ENCODE peak calls at places on chromosomes 16 and 17, in eight cellular contexts. Z, Y, X, E, L, R, N and K are unnamed samples.

GRCh38 chr17:50318551-50319310 is 27.2 kb upstream of the XYLT2 start:
- DNase-seq in Z (no peak), Y (no peak), X (no peak), E (no peak), L (no peak), R (no peak), N (no peak), K (no peak)

GRCh38 chr17:75394332-75394918 is 11.1 kb downstream of the GRB2 start:
- DNase-seq in Z (no peak), Y (no peak), X (no peak), E (no peak), L (no peak), R (no peak), N (peak; percentile 20), K (no peak)

GRCh38 chr17:879546-879945 is 97.4 kb downstream of the MRM3 start:
- DNase-seq in Z (peak; percentile 84), Y (no peak), X (peak; percentile 61), E (peak; percentile 56), L (peak; percentile 18), R (peak; percentile 80), N (peak; percentile 84), K (peak; percentile 86)

GRCh38 chr16:14302031-14302398 is 230.9 kb downstream of the MRTFB start:
- DNase-seq in Z (peak; percentile 82), Y (no peak), X (peak; percentile 79), E (no peak), L (no peak), R (peak; percentile 66), N (peak; percentile 69), K (peak; percentile 76)

GRCh38 chr16:22924492-22924891 is 110.5 kb downstream of the HS3ST2 start:
- DNase-seq in Z (no peak), Y (no peak), X (no peak), E (no peak), L (no peak), R (no peak), N (no peak), K (no peak)

GRCh38 chr17:80202197-80202596 is 17.9 kb downstream of the SGSH start:
- DNase-seq in Z (no peak), Y (no peak), X (no peak), E (no peak), L (no peak), R (no peak), N (no peak), K (no peak)

GRCh38 chr17:60160829-60161501 is 11.2 kb downstream of the CA4 start:
- DNase-seq in Z (no peak), Y (no peak), X (no peak), E (no peak), L (no peak), R (no peak), N (no peak), K (no peak)

GRCh38 chr16:86519649-86520316 is 9.5 kb downstream of the FOXF1 start:
- DNase-seq in Z (no peak), Y (no peak), X (peak; percentile 32), E (peak; percentile 54), L (no peak), R (peak; percentile 62), N (peak; percentile 65), K (peak; percentile 56)

GRCh38 chr17:74429604-74430384 is 2.1 kb upstream of the GPRC5C start:
- DNase-seq in Z (peak; percentile 65), Y (no peak), X (no peak), E (no peak), L (no peak), R (peak; percentile 9), N (peak; percentile 28), K (no peak)

GRCh38 chr16:72050769-72051464 is 3.4 kb upstream of the HP start:
- DNase-seq in Z (no peak), Y (no peak), X (peak; percentile 46), E (no peak), L (no peak), R (no peak), N (no peak), K (peak; percentile 75)

GRCh38 chr16:63684702-63685101 is 1437.2 kb downstream of the CDH11 start:
- DNase-seq in Z (no peak), Y (no peak), X (no peak), E (no peak), L (no peak), R (no peak), N (no peak), K (no peak)

GRCh38 chr16:81094771-81095251 is 1.4 kb downstream of the GCSH start:
- DNase-seq in Z (no peak), Y (no peak), X (peak; percentile 36), E (no peak), L (no peak), R (peak; percentile 31), N (no peak), K (no peak)

GRCh38 chr16:81095653-81095952 is 592 bp downstream of the GCSH start:
- DNase-seq in Z (no peak), Y (no peak), X (no peak), E (no peak), L (no peak), R (no peak), N (peak; percentile 2), K (no peak)

GRCh38 chr16:81096715-81097208 is 567 bp upstream of the GCSH start:
- DNase-seq in Z (no peak), Y (no peak), X (no peak), E (no peak), L (no peak), R (no peak), N (no peak), K (no peak)

GRCh38 chr16:81097230-81097629 is 1.0 kb upstream of the GCSH start:
- DNase-seq in Z (no peak), Y (no peak), X (no peak), E (no peak), L (no peak), R (no peak), N (no peak), K (no peak)

DNA sequence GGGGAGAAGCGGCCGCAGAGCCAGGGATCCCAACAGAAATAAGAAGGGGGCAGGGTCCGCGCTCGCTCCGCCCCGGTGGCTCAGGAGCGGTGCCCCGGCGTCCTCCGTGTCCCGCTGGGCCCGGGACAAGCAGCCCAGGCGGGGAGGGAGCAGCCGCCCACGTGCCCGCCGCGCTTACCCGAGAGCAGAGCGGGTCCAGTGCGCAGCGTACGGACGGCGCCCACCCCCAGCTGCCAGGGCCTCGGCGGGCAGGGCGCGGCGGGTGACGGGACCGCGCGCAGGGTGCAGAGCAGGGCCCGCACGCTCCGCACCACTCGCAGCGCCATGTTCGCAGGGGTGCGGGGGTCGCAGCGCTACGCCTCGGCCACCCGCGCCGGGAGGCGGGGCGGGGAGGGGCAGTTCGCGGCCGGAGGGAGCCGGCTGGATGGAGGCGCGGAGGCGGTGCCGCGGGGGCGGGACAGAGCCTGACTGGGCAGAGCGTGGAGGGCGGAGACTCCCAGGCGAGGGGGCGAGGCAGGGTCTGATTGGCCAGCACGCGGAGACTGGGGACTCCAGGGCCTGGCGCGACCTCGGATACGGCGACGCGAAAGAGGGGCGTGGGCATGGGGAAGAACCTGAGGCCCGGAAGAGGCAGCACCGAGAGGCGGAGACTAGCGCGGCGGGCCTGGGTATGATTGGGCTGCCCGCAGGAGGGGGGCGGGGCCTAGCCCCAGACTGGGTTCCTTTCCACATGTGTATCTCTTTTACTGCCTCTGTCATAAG is at the start of gene GCSH:
- DNase-seq in Z (peak; percentile 100), Y (peak; percentile 96), X (peak; percentile 98), E (peak; percentile 98), L (peak; percentile 97), R (peak; percentile 99), N (peak; percentile 93), K (peak; percentile 100)
- H3K4me3 ChIP-seq in Z (peak within 1 kb of the TSS; percentile 88), Y (peak within 1 kb of the TSS; percentile 87), X (peak within 1 kb of the TSS; percentile 74), E (peak within 1 kb of the TSS; percentile 59), L (peak within 1 kb of the TSS; percentile 99), R (peak within 1 kb of the TSS; percentile 78), N (peak within 1 kb of the TSS; percentile 91), K (peak within 1 kb of the TSS; percentile 90)

GRCh38 chr16:49739381-49739780 is 116.5 kb downstream of the ZNF423 start:
- DNase-seq in Z (no peak), Y (no peak), X (no peak), E (no peak), L (no peak), R (no peak), N (no peak), K (no peak)
- TF ChIP-seq CTCF in Z (no peak), Y (peak; percentile 9), X (peak; percentile 10), E (no peak), L (no peak), R (peak; percentile 8), N (peak; percentile 10), K (no peak)

DNA sequence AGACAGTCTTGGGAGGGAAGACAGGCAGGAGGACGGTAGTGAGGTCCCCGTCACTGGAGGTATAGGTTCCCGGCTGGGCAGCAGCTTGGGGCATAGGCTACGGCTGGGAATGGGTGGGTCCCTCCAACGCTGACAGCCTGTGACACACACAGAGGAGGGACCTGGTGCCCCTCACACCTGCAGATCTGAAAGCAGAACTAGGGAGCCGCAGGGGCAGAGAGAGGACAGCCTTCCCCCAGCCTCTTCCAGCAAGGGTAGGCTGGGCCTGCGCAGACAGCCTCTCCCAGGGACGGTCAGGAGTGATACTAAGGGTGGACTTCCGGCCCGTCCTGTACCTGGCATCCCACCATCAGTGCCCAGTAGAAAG is 2.0 kb downstream of the P2RX1 start:
- DNase-seq in Z (no peak), Y (no peak), X (no peak), E (no peak), L (no peak), R (no peak), N (no peak), K (no peak)
- H3K4me3 ChIP-seq in Z (no peak overlapping the region), Y (no peak overlapping the region), X (no peak overlapping the region), E (no peak overlapping the region), L (no peak overlapping the region), R (no peak overlapping the region), N (no peak overlapping the region), K (no peak overlapping the region)

GRCh38 chr17:81390436-81391214 is 4.6 kb upstream of the BAHCC1 start:
- DNase-seq in Z (no peak), Y (no peak), X (no peak), E (no peak), L (no peak), R (no peak), N (no peak), K (no peak)
- TF ChIP-seq CTCF in Z (no peak), Y (no peak), X (no peak), E (no peak), L (no peak), R (no peak), N (no peak), K (no peak)

DNA sequence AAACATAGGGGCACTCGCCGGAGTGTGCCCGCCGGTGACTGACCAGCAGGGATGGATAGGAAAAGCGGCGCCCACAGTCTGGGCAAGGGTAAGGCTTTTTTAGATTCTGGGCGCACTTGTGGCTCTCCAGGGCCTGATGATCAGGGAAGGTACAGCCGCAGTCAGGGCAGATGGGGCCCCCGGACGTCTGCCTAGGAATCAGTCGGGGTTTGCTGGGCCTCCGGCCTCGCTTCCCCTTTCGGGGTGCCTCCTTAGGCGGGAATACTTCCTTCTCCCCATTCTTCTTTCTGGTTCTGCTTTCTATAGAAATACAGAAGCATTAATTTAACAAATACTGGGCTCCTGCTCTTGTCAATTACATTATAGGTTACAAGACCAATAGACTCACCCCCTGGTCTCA is 5.0 kb downstream of the ZNF689 start:
- DNase-seq in Z (peak; percentile 86), Y (no peak), X (no peak), E (no peak), L (no peak), R (no peak), N (no peak), K (no peak)
- H3K4me3 ChIP-seq in Z (no peak overlapping the region), Y (no peak overlapping the region), X (no peak overlapping the region), E (no peak overlapping the region), L (no peak overlapping the region), R (no peak overlapping the region), N (no peak overlapping the region), K (no peak overlapping the region)

GRCh38 chr17:39653662-39654331 is 11.4 kb upstream of the TCAP start:
- DNase-seq in Z (no peak), Y (no peak), X (peak; percentile 22), E (peak; percentile 88), L (no peak), R (peak; percentile 48), N (peak; percentile 48), K (peak; percentile 84)
- TF ChIP-seq CTCF in Z (peak; percentile 86), Y (peak; percentile 96), X (peak; percentile 80), E (peak; percentile 83), L (peak; percentile 79), R (peak; percentile 92), N (peak; percentile 78), K (peak; percentile 66)